ENCODE peak calls at places on chromosomes 1 and 21, in seven cellular contexts. Q is gastrocnemius medialis, K is mesendoderm, I is fibroblast of lung, G is fibroblast of villous mesenchyme, R is lower lobe of right lung, O is heart right ventricle. L is an unnamed sample.

GRCh38 chr1:78254517-78254916 is 208.8 kb downstream of the GIPC2 start:
- DNase-seq in I (peak), K (no peak), G (peak), O (no peak), Q (no peak), R (no peak), L (no peak)

GRCh38 chr21:37564924-37565529 is 198.5 kb downstream of the DYRK1A start:
- DNase-seq in K (no peak), G (peak), I (no peak), Q (peak), O (no peak), R (no peak), L (no peak)

GRCh38 chr1:205669341-205670142 is 10.8 kb downstream of the SLC45A3 start:
- DNase-seq in K (no peak), O (no peak), I (no peak), G (no peak), R (no peak), Q (no peak), L (no peak)

GRCh38 chr1:230754831-230755230 is 7.6 kb downstream of the CAPN9 start:
- DNase-seq in K (no peak), R (no peak), G (peak), O (peak), I (peak), Q (peak), L (no peak)

GRCh38 chr1:20399196-20399595 is 86.8 kb downstream of the CAMK2N1 start:
- DNase-seq in K (no peak), G (no peak), Q (no peak), O (no peak), I (no peak), R (no peak), L (peak)

GRCh38 chr1:77081834-77082233 is 137.4 kb downstream of the PIGK start:
- DNase-seq in K (no peak), G (no peak), O (no peak), I (no peak), Q (no peak), R (no peak), L (no peak)

GRCh38 chr21:36320421-36321324 is 676 bp downstream of the MORC3 start:
- DNase-seq in Q (peak), K (peak), I (peak), G (peak), O (no peak), R (peak), L (peak)

GRCh38 chr1:23867542-23867952 is 543 bp downstream of the FUCA1 start:
- DNase-seq in R (no peak), G (no peak), O (no peak), I (no peak), Q (no peak), K (no peak), L (peak)

GRCh38 chr1:99279525-99279924 is 15.2 kb downstream of the PLPPR4 start:
- DNase-seq in O (no peak), G (no peak), K (peak), R (no peak), Q (no peak), I (no peak), L (no peak)

GRCh38 chr1:204327359-204327758 is 32.4 kb downstream of the PLEKHA6 start:
- DNase-seq in K (no peak), Q (no peak), I (no peak), G (no peak), O (no peak), R (no peak), L (no peak)

GRCh38 chr1:7616076-7616833 is 154.8 kb upstream of the VAMP3 start:
- DNase-seq in O (peak), Q (peak), G (peak), R (peak), I (peak), K (peak), L (no peak)

GRCh38 chr21:36929622-36930021 is 36.8 kb downstream of the HLCS start:
- DNase-seq in R (no peak), I (no peak), K (peak), O (no peak), G (no peak), Q (no peak), L (no peak)

GRCh38 chr1:223515416-223515815 is 122.2 kb downstream of the CCDC185 start:
- DNase-seq in K (no peak), Q (no peak), R (no peak), O (no peak), I (no peak), G (no peak), L (no peak)

GRCh38 chr1:116538527-116538926 is 32.3 kb downstream of the CD58 start:
- DNase-seq in Q (no peak), K (no peak), O (no peak), G (peak), I (peak), R (no peak), L (no peak)

GRCh38 chr1:86067626-86068025 is 88.9 kb downstream of the COL24A1 start:
- DNase-seq in G (no peak), Q (no peak), O (no peak), K (no peak), I (peak), R (no peak), L (no peak)

GRCh38 chr1:241985787-241986186 is 13.1 kb downstream of the MAP1LC3C start:
- DNase-seq in I (peak), G (peak), O (no peak), K (peak), Q (no peak), R (no peak), L (no peak)

GRCh38 chr1:37616330-37616729 is 18.4 kb downstream of the RSPO1 start:
- DNase-seq in G (no peak), R (no peak), K (no peak), Q (no peak), O (no peak), I (no peak), L (no peak)

GRCh38 chr1:29743931-29744330 is 507.6 kb downstream of the PTPRU start:
- DNase-seq in O (no peak), R (no peak), Q (no peak), K (no peak), G (no peak), I (no peak), L (no peak)

GRCh38 chr21:38937286-38937790 is 131.6 kb downstream of the ETS2 start:
- DNase-seq in I (no peak), O (no peak), G (peak), R (no peak), K (no peak), Q (no peak), L (no peak)

GRCh38 chr1:11316701-11317100 is 43.7 kb downstream of the UBIAD1 start:
- DNase-seq in I (no peak), Q (no peak), K (no peak), O (no peak), R (no peak), G (no peak), L (no peak)

GRCh38 chr21:37542512-37542911 is 175.9 kb downstream of the DYRK1A start:
- DNase-seq in O (no peak), G (no peak), I (no peak), K (no peak), R (no peak), Q (no peak), L (no peak)

GRCh38 chr1:173195596-173196088 is 11.5 kb downstream of the TNFSF4 start:
- DNase-seq in Q (no peak), O (no peak), G (no peak), I (no peak), K (no peak), R (no peak), L (no peak)

GRCh38 chr21:33268392-33268735 is 2.2 kb downstream of the IL10RB start:
- DNase-seq in I (no peak), K (no peak), Q (no peak), G (no peak), R (no peak), O (no peak), L (no peak)

GRCh38 chr1:225763815-225764548 is 13.6 kb upstream of the SRP9 start:
- DNase-seq in G (no peak), Q (no peak), I (peak), O (peak), K (no peak), R (no peak), L (peak)

GRCh38 chr1:61081637-61082335 is 575 bp upstream of the NFIA start:
- DNase-seq in Q (peak), I (peak), G (peak), O (peak), K (peak), R (peak), L (peak)

GRCh38 chr1:61079276-61079897 is 3.0 kb upstream of the NFIA start:
- DNase-seq in I (no peak), Q (no peak), G (no peak), O (no peak), R (no peak), K (no peak), L (no peak)

GRCh38 chr1:61079898-61080336 is 2.4 kb upstream of the NFIA start:
- DNase-seq in Q (peak), G (peak), I (peak), R (peak), K (peak), O (peak), L (peak)

GRCh38 chr1:61081135-61081636 is 1.2 kb upstream of the NFIA start:
- DNase-seq in G (no peak), R (no peak), K (no peak), I (no peak), Q (no peak), O (no peak), L (no peak)

GRCh38 chr1:61080408-61081134 is 1.8 kb upstream of the NFIA start:
- DNase-seq in O (no peak), I (no peak), K (peak), G (no peak), Q (no peak), R (no peak), L (no peak)
- H3K4me3 ChIP-seq in O (peak), I (peak), K (no peak), G (peak), Q (peak), R (peak), L (peak)

DNA sequence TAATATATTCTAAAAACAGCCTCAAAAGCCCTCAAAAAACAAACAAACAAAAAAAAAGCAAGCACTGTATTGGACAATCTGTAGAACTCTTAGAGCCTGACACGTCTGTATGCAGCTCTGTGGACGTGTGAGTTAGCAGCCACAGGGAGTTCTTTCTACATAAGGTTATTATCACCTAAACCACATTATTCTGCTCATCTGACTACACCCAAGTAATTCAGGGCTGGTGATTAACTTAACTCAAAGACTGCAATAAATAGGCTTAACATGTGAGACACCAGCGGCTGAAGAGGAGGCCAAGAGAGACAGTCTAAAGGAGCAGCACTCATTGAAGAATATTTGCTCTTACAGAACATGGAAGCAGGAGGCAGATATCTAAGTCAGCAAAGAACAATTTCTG is 316.0 kb downstream of the VAV3 start:
- DNase-seq in G (no peak), O (no peak), Q (no peak), I (peak), K (peak), R (no peak), L (no peak)
- H3K4me3 ChIP-seq in G (no peak), O (no peak), Q (no peak), I (no peak), K (no peak), R (no peak), L (no peak)

GRCh38 chr1:31772669-31773248 is 8.6 kb upstream of the ADGRB2 start:
- DNase-seq in R (no peak), Q (no peak), K (no peak), I (no peak), G (no peak), O (no peak), L (no peak)
- H3K4me3 ChIP-seq in R (peak), Q (peak), K (no peak), I (no peak), G (no peak), O (peak), L (peak)

DNA sequence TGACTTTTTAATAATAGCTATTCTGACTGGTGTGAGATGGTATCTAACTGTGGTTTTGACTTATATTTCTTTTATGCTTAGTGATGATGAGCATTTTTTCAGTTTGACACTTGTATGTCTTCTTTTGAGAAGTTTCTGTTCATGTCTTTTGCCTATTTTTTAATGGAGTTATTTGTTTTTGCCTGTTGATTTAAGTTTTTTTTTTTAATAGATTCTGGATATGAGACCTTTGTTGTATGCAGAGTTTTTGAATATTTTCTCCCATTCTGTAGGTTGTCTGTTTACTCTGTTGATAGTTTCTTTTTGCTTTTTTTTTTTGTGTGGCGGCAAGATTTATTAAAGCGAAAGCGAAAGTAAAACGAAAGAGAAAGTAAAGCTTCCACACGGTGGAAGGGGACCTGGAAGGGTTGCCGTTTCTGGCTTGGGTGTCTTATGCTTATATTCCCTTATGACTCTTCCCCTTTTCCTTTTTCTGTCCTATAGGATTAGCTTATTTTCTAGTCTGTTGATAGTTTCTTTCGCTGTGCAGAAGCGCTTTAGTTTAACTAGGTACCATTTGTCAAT is 67.6 kb downstream of the TBX19 start:
- DNase-seq in K (no peak), Q (no peak), O (no peak), I (peak), R (no peak), G (peak), L (no peak)
- H3K4me3 ChIP-seq in K (no peak), Q (peak), O (peak), I (peak), R (peak), G (peak), L (peak)

GRCh38 chr1:182374101-182374834 is 17.3 kb downstream of the GLUL start:
- DNase-seq in R (no peak), I (no peak), K (no peak), O (no peak), G (no peak), Q (no peak), L (no peak)
- H3K4me3 ChIP-seq in R (no peak), I (no peak), K (no peak), O (no peak), G (no peak), Q (no peak), L (no peak)

DNA sequence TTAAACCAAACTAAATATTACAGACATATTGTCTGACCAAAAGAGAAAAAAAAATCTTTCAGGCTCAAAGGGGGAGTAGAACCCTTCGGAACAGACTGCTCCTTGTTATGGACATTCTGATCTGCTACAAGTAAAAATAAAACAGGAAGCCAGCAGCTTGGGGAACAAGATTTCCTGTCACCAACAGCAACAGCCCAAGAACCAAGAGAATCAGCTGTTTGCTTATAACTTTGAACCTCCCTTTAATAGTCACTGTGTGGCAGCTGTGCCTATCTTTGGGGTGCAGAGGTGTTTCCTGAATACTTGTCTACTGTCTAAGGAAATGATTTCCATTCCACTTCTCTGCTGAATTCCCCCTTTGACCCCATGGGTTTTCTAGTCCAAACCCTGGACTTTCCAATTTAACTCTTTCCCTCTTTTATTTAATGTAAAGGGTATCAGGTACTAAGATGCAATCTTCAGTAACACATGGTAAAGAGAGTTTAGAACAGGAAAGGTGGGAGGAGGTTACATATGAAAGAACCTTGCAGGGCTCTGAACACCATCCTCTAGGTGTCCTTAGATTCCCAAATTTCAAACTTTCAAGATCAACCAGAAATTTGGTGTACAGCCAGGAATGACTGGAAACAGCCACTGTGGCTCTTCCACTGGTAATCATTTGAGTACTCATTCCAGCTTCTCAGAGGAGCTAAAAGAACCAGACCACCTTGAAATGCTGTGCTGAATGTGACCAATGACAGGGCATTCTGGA is 38.7 kb downstream of the GPR3 start:
- DNase-seq in K (no peak), G (peak), Q (no peak), O (peak), I (peak), R (no peak), L (peak)
- H3K4me3 ChIP-seq in K (no peak), G (no peak), Q (no peak), O (no peak), I (no peak), R (no peak), L (no peak)

DNA sequence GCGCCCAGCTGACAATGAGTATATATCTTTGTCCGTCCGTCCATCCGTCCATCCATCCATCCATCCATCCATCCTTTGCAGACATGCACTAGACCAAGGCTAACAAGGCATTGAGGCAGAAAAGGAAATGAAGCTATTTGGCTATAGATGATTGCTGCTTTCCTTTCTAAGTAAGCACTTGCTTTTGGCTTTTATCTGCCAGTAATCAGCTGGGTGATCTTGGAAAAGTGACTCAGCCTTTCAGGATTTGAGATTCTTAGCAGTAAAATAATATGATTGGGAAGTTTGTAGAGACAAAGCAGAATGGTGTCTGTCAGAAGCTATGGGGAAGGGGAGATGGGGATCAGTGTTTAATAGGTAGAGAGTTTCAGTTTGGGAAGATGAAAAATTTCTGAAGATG is 22.7 kb downstream of the ZFYVE9 start:
- DNase-seq in K (no peak), G (peak), R (no peak), O (no peak), Q (no peak), I (no peak), L (no peak)
- H3K4me3 ChIP-seq in K (no peak), G (no peak), R (no peak), O (no peak), Q (no peak), I (no peak), L (no peak)

DNA sequence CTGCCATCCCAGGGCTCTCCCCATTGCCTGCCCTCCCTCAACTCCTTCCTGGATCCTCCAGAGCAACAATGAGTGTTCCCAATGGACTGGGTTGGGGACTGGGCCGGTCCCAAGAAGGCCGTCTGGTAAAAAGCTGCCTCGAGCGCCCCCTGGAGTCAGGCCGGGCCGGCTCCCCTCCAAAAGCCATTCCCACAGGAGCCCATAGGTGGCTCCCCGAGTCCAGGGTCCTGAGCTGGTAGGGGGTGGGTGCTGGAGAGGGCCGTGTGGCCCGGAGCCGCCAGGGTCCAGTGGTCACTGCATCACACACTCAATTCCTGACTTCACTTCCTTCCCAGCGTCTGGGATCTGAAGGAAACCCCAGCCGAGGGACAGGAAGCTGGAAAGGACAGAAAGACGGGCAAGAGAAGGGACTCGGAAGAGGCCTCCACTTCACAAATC is 10.7 kb upstream of the ALDH4A1 start:
- DNase-seq in K (peak), Q (peak), G (peak), O (peak), R (peak), I (peak), L (peak)
- H3K4me3 ChIP-seq in K (no peak), Q (peak), G (no peak), O (no peak), R (no peak), I (no peak), L (peak)

GRCh38 chr1:153963850-153964331 is 554 bp upstream of the SLC39A1 start:
- DNase-seq in I (no peak), R (peak), G (no peak), Q (no peak), K (peak), O (no peak), L (no peak)

GRCh38 chr1:153961421-153961820 is 1.9 kb downstream of the SLC39A1 start:
- DNase-seq in K (no peak), G (no peak), Q (no peak), O (no peak), I (no peak), R (no peak), L (no peak)

GRCh38 chr1:153960206-153960605 is 1.8 kb upstream of the CRTC2 start:
- DNase-seq in Q (peak), K (no peak), G (no peak), R (no peak), I (no peak), O (no peak), L (no peak)

GRCh38 chr1:153963030-153963849 is at the start of gene SLC39A1:
- DNase-seq in I (peak), Q (peak), K (peak), R (peak), O (peak), G (peak), L (peak)

DNA sequence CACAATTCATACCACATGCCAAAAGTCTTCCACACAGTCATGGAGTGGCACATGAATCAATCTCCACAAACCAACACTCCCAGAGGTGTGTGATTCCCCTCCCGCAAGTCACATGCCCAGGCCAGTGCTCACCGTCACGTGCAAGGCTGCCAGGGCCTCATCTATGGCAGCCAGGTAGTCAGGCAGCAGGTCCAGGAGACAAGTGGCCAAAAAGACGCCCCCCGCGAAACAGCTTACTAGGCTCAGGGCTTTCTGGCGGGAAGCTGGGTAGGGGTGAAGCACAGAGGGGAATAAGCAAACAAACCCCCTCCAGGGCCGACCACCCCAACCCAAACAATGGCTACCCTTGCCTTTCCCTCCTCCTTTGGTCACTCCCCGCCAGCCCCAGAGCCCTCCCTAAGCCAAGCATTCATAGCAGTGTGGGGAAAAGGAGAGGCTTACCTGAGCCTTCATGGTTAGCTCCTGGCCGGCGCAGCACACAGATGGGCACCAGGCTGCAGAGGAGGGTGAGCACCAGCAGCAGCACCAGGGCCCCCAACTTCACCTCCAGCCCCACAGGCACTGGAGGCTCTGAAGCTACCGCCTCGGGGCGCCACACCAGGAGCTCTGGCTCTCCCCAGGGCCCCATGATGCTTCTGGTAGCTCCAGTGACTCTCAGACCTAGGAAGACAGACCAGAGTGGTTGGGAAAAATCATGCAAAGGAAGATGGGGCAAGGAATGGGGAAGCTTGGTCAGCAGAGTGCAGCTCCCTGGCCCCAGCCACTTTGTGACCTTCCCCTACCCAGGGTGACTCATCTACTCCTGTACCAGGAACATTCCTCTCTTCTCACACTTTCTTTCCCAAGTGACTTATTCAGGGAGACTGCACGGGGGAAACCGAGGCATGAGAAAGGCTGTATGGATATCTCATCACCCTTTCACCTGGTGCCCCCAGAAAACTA is 978 bp downstream of the SLC39A1 start:
- DNase-seq in G (peak), O (no peak), K (peak), R (peak), Q (peak), I (peak), L (peak)
- H3K4me3 ChIP-seq in G (peak), O (peak), K (peak), R (peak), Q (peak), I (peak), L (peak)

L was measured in ascending aorta.